ENCODE peak calls at places on chromosome 11, in four cellular contexts. C is IMR-90, U is H1, N is neuronal stem cell. Q is an unnamed sample.
A peak's percentile ranks its signal among the peaks of the same experiment; 100 is the strongest.

GRCh38 chr11:131495417-131495816 is 125.0 kb downstream of the NTM start:
- DNase-seq in C (no peak), U (no peak), N (no peak), Q (no peak)

GRCh38 chr11:16120008-16120407 is 236.3 kb downstream of the SOX6 start:
- DNase-seq in C (no peak), U (no peak), N (no peak), Q (no peak)

GRCh38 chr11:65204646-65205601 is 23.2 kb downstream of the CAPN1 start:
- DNase-seq in C (peak; percentile 13), U (no peak), N (peak; percentile 73), Q (peak; percentile 35)

GRCh38 chr11:82988936-82989627 is 82.6 kb downstream of the RAB30 start:
- DNase-seq in C (peak; percentile 33), U (no peak), N (no peak), Q (no peak)

GRCh38 chr11:111603633-111604130 is 1.4 kb downstream of the SIK2 start:
- DNase-seq in C (no peak), U (no peak), N (no peak), Q (peak; percentile 35)

GRCh38 chr11:107592256-107592655 is 1.3 kb downstream of the ELMOD1 start:
- DNase-seq in C (no peak), U (no peak), N (no peak), Q (no peak)

GRCh38 chr11:94325681-94326080 is 21.3 kb downstream of the IZUMO1R start:
- DNase-seq in C (peak; percentile 19), U (peak; percentile 61), N (peak; percentile 6), Q (no peak)

GRCh38 chr11:75345455-75346224 is 5.8 kb downstream of the ARRB1 start:
- DNase-seq in C (no peak), U (no peak), N (no peak), Q (no peak)

GRCh38 chr11:65362320-65362931 is 7.9 kb downstream of the TIGD3 start:
- DNase-seq in C (no peak), U (no peak), N (no peak), Q (no peak)

GRCh38 chr11:85845052-85845631 is 10.0 kb upstream of the CCDC83 start:
- DNase-seq in C (peak; percentile 37), U (no peak), N (no peak), Q (no peak)

GRCh38 chr11:123544631-123545375 is 109.6 kb downstream of the SCN3B start:
- DNase-seq in C (no peak), U (no peak), N (no peak), Q (no peak)

GRCh38 chr11:133041928-133042890 is 490.1 kb downstream of the OPCML start:
- DNase-seq in C (no peak), U (no peak), N (no peak), Q (no peak)

GRCh38 chr11:45238724-45239123 is 47.4 kb downstream of the SYT13 start:
- DNase-seq in C (peak; percentile 84), U (no peak), N (no peak), Q (peak; percentile 48)

GRCh38 chr11:8596504-8597046 is 2.5 kb upstream of the STK33 start:
- DNase-seq in C (no peak), U (no peak), N (no peak), Q (peak; percentile 41)
- H2BK120ac ChIP-seq in C (no peak overlapping the region), U (no peak overlapping the region), N (no peak overlapping the region), Q (no peak overlapping the region)

GRCh38 chr11:20024172-20024935 is 135.9 kb downstream of the DBX1 start:
- DNase-seq in C (no peak), U (no peak), N (no peak), Q (no peak)
- H3K18ac ChIP-seq in C (no peak overlapping the region), U (peak overlapping the region; percentile 81), N (no peak overlapping the region), Q (peak overlapping the region; percentile 63)

DNA sequence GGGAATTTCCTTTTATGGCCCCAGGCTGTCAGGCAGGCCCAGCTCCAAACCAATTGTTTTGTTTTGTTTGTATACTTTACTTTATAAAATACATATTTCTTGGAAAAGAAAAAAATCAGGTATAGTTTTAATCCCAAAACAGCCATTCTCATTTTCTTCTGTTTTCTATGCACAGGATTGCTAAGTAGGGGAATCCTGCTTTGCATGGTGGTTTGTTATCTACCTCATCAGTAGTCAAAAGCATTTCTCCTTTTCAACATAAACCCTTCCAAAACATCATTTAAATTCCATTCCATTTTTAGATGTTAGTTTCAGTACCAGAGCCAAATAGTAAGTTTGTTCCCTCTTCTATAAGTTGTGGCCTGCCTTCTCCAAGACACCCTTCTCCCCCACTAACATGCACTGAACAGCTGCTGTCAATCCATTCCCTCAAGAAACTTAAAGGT is 3.6 kb downstream of the ILK start:
- DNase-seq in C (no peak), U (no peak), N (no peak), Q (no peak)
- H2BK120ac ChIP-seq in C (peak overlapping the region; percentile 92), U (no peak overlapping the region), N (no peak overlapping the region), Q (no peak overlapping the region)

DNA sequence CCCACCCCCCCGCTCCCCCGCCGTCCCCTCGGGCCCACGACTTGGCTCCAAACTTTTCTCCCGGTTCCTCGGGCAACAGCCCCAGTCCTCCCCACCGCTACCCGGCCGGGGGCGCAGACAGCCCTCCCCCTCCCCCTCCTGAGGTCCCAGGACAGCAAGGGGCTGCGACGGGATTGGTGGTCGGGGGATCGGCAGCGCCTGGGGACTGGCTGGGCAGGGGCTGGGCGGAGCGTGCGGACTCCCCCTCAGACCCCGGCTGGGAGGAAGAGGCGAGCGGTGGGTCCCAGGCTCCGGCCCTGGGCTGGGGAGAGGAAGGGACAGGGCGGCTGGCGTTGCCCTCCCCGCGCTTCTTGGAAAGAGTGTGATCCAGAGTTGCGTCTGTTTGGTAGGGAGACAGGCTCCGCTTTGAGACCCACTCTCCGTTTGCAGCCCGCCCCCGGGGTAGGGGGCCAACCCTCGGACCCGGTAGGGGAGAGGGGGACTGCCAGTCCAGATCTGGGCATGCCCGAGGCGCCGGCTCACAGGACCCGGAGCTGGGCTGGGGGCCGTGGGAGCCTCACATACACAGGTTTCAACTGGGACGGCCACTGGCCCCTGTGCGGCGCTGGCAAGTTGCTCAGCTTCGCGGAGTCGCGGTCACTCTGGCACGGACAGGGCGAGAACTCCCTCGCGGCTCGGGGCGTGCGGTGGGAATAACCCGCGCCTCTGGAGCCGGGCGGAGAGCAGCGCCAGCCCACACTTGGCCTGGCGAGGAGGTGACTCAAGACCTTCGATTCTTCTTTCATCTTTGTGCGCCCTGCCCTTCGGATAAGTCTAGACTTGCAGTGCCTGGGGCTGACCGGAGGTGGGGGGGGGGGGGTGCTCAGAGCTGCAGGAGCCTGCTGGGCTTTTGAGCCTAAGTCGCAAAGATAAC is 1.0 kb downstream of the TSKU start:
- DNase-seq in C (peak; percentile 84), U (peak; percentile 79), N (peak; percentile 85), Q (peak; percentile 90)
- H3K18ac ChIP-seq in C (peak overlapping the region; percentile 68), U (no peak overlapping the region), N (peak overlapping the region; percentile 99), Q (peak overlapping the region; percentile 100)

DNA sequence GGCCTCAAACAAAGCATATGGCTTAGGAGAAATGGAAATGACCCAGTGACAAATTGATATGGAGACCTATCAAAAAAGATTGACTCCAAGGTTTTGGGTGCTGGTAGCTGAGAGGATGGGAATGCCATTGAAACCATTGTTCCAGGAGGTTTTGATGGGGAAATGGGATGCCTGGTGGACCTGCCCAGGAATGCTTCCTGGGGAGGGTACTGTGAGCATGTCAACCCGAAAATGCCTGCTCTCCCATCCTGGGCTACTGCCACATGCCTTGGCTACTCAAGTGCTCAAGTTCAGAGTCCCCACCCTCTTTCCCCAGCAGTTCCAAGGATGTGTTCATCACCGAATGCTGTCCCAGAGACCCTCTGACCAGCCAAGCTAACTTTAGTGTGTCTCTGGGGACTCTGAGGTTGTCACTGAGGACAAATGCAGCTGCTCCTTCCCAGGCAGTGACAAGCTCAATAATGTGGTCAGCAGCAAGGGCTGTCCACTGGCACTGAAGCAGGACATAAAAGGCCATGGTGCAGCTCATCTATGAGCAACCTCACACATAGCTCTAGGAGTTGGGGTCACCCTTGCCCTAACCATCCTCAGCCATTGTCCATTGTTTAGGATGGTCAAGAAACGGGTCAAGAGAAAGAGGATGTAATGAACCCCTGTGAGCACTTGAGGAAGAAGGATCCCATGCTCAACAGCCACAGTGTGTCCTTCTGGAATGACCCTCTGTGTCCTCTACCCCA is 83.7 kb downstream of the TRIM29 start:
- DNase-seq in C (no peak), U (no peak), N (no peak), Q (no peak)
- H2BK120ac ChIP-seq in C (no peak overlapping the region), U (peak overlapping the region; percentile 34), N (no peak overlapping the region), Q (no peak overlapping the region)

GRCh38 chr11:81345609-81346008 is 1388.1 kb downstream of the FAM181B start:
- DNase-seq in C (no peak), U (no peak), N (no peak), Q (no peak)
- H3K18ac ChIP-seq in C (no peak overlapping the region), U (no peak overlapping the region), N (no peak overlapping the region), Q (no peak overlapping the region)

Q was measured in mesenchymal stem cell.